ENCODE peak calls at places on chromosomes 4 and X, in five cellular contexts. G is SK-N-SH, F is HepG2, J is K562, E is GM12878. C is an unnamed sample. For H3K4me1, the result is how much of the 10 kb centered on the place peaks cover.

GRCh38 chrX:154321152-154321551 is 25.6 kb downstream of the TKTL1 start:
- DNase-seq in G (no peak), F (no peak), J (no peak), E (no peak), C (no peak)

GRCh38 chrX:133726211-133726630 is 259.2 kb downstream of the GPC3 start:
- DNase-seq in G (no peak), F (peak), J (no peak), E (no peak), C (peak)

GRCh38 chrX:32448320-32448719 is 763.0 kb downstream of the DMD start:
- DNase-seq in G (no peak), F (peak), J (no peak), E (peak), C (no peak)

GRCh38 chr4:181528570-181529184 is 714.5 kb upstream of the TENM3 start:
- DNase-seq in G (peak), F (peak), J (peak), E (peak), C (peak)

GRCh38 chrX:120308959-120309872 is 2.0 kb downstream of the TMEM255A start:
- DNase-seq in G (peak), F (peak), J (no peak), E (peak), C (peak)

GRCh38 chr4:175540151-175540550 is 271.9 kb downstream of the GPM6A start:
- DNase-seq in G (no peak), F (no peak), J (no peak), E (no peak), C (peak)

GRCh38 chr4:105186701-105187158 is 40.1 kb downstream of the TET2 start:
- DNase-seq in G (no peak), F (no peak), J (no peak), E (no peak), C (no peak)

GRCh38 chr4:152166567-152166966 is 369.3 kb downstream of the FBXW7 start:
- DNase-seq in G (no peak), F (no peak), J (peak), E (no peak), C (no peak)

GRCh38 chr4:2578106-2578505 is 41.7 kb downstream of the FAM193A start:
- DNase-seq in G (no peak), F (no peak), J (no peak), E (no peak), C (no peak)

GRCh38 chrX:112877771-112878173 is 37.1 kb upstream of the AMOT start:
- DNase-seq in G (no peak), F (no peak), J (no peak), E (no peak), C (no peak)

GRCh38 chr4:19438228-19438627 is 813.5 kb upstream of the SLIT2 start:
- DNase-seq in G (no peak), F (no peak), J (no peak), E (no peak), C (no peak)

GRCh38 chr4:37628977-37629609 is 57.1 kb downstream of the RELL1 start:
- DNase-seq in G (no peak), F (no peak), J (peak), E (no peak), C (peak)

GRCh38 chr4:744212-744841 is 38.7 kb downstream of the PCGF3 start:
- DNase-seq in G (no peak), F (no peak), J (no peak), E (no peak), C (no peak)

GRCh38 chr4:24235609-24236008 is 345.8 kb upstream of the PPARGC1A start:
- DNase-seq in G (no peak), F (no peak), J (no peak), E (no peak), C (no peak)

GRCh38 chr4:73895201-73896177 is 26.3 kb downstream of the CXCL1 start:
- DNase-seq in G (no peak), F (no peak), J (no peak), E (no peak), C (no peak)

GRCh38 chr4:18389118-18389517 is 367.6 kb upstream of the LCORL start:
- DNase-seq in G (no peak), F (no peak), J (no peak), E (no peak), C (no peak)

GRCh38 chr4:41878170-41878941 is 56.9 kb upstream of the TMEM33 start:
- DNase-seq in G (peak), F (no peak), J (no peak), E (no peak), C (no peak)

GRCh38 chrX:1453951-1454785 is 1.5 kb upstream of the ASMTL start:
- DNase-seq in G (peak), F (peak), J (peak), E (no peak), C (peak)

GRCh38 chrX:84187501-84188319 is at the start of gene RPS6KA6:
- DNase-seq in G (peak), F (no peak), J (no peak), E (no peak), C (no peak)

GRCh38 chr4:101850698-101851097 is 60.2 kb downstream of the BANK1 start:
- DNase-seq in G (no peak), F (no peak), J (no peak), E (no peak), C (no peak)

GRCh38 chr4:111537861-111538260 is 607.4 kb upstream of the FAM241A start:
- DNase-seq in G (no peak), F (no peak), J (no peak), E (no peak), C (no peak)

GRCh38 chr4:149045731-149046130 is 603.5 kb upstream of the NR3C2 start:
- DNase-seq in G (no peak), F (no peak), J (no peak), E (no peak), C (no peak)

GRCh38 chr4:153018716-153019115 is 82.6 kb downstream of the FHDC1 start:
- DNase-seq in G (no peak), F (no peak), J (no peak), E (no peak), C (no peak)

GRCh38 chr4:5101571-5101970 is 50.3 kb downstream of the STK32B start:
- DNase-seq in G (no peak), F (no peak), J (no peak), E (no peak), C (no peak)

GRCh38 chr4:108155373-108155772 is 13.4 kb downstream of the LEF1 start:
- DNase-seq in G (no peak), F (no peak), J (no peak), E (no peak), C (no peak)

GRCh38 chrX:131826572-131826971 is 196.5 kb upstream of the STK26 start:
- DNase-seq in G (no peak), F (no peak), J (no peak), E (no peak), C (no peak)

GRCh38 chr4:78121338-78121904 is 64.3 kb downstream of the FRAS1 start:
- DNase-seq in G (no peak), F (no peak), J (no peak), E (no peak), C (no peak)

GRCh38 chrX:121389976-121390709 is 342.7 kb downstream of the GLUD2 start:
- DNase-seq in G (no peak), F (peak), J (no peak), E (no peak), C (peak)

GRCh38 chrX:101655540-101655939 is 4.1 kb downstream of the ARMCX2 start:
- DNase-seq in G (no peak), F (no peak), J (no peak), E (no peak), C (no peak)

GRCh38 chrX:83771664-83772063 is 89.3 kb upstream of the CYLC1 start:
- DNase-seq in G (no peak), F (no peak), J (no peak), E (no peak), C (no peak)

GRCh38 chr4:66071911-66072310 is 401.6 kb upstream of the EPHA5 start:
- DNase-seq in G (no peak), F (no peak), J (no peak), E (no peak), C (no peak)

GRCh38 chrX:23524467-23524866 is 142.8 kb upstream of the PRDX4 start:
- DNase-seq in G (no peak), F (no peak), J (no peak), E (no peak), C (no peak)

GRCh38 chr4:74942918-74943253 is 10.0 kb downstream of the PARM1 start:
- DNase-seq in G (no peak), F (no peak), J (no peak), E (no peak), C (no peak)

GRCh38 chr4:24878256-24879016 is 34.4 kb downstream of the CCDC149 start:
- DNase-seq in G (no peak), F (no peak), J (no peak), E (no peak), C (no peak)

DNA sequence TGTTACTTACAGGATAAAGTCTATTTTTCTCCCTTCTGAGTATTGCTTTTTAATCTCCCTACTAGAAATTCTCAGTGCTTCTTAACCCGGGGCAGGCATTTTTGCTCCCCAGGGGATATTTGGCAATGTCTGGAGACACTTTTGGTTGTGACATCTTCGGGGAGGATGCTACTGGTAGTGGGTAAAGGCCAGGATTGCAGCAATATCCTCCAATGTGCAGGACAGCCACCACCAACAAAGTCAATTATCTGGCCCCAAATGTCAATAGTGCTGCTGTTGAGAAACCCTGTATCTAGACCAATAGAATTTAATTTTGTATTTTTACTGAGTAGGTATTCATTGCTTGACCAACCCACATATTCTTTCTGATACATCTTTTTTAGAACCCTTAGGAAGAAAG is 669.5 kb upstream of the MAGEB2 start:
- DNase-seq in G (no peak), F (no peak), J (no peak), E (no peak), C (no peak)
- TF ChIP-seq ZBTB33 in G (no peak), F (no peak), J (no peak), E (no peak), C (no peak)

DNA sequence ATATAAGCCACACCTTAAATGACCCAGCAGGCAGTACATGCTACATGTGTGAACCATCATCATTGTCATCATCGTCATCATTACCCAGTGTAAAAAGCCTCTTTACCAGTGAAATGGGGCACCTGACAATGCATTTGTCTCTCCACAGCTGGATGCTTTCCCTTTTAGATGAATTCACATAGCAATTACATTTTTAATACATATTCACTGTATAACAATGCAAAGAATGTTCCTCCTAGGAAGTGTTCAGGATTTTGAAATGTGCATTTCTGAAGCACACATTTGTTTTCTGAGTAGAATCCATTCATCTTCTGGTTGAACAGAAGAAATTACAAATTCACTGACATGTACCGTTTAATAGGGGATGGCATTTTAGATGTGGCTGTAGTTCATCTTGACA is 111.1 kb downstream of the SH3RF1 start:
- DNase-seq in G (no peak), F (no peak), J (no peak), E (no peak), C (no peak)
- H3K4me1 ChIP-seq in G (half or more), F (under half), J (under half), E (under half), C (under half)

DNA sequence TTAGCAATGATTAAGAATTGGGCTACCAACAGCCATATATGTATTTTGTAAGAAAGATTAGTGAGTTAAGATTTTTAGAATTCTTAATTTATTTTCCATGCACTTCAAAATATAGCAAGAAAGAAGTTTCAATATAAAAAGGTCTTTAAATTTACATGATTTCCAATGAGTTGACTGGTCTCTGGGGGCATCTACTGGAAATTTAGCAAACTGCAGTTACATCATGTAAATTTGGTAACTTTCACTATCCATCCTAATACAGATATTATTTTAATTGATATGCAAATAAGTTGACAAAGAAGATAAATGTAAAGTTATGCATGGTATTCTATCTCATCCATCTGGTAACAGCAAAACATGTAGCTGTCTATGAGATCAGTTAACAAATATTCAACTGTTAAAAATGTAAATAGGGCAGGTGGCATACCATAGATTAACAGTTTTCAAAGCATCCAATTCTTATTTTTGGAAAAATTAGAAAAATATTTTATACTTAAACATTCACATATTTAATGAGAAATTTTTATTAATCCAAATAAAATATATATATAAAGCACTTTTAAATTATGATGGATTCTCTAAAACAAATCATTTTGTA is 29.1 kb downstream of the TTC29 start:
- DNase-seq in G (peak), F (peak), J (peak), E (peak), C (peak)
- TF ChIP-seq ZBTB33 in G (no peak), F (no peak), J (no peak), E (no peak), C (no peak)

GRCh38 chrX:12962041-12962504 is 12.8 kb upstream of the TMSB4X start:
- DNase-seq in G (no peak), F (no peak), J (peak), E (no peak), C (no peak)

GRCh38 chrX:12961191-12961718 is 13.7 kb upstream of the TMSB4X start:
- DNase-seq in G (no peak), F (no peak), J (no peak), E (no peak), C (no peak)

GRCh38 chrX:12966151-12966550 is 8.8 kb upstream of the TMSB4X start:
- DNase-seq in G (no peak), F (no peak), J (no peak), E (no peak), C (no peak)

GRCh38 chrX:12967711-12968465 is 7.0 kb upstream of the TMSB4X start:
- DNase-seq in G (no peak), F (no peak), J (no peak), E (no peak), C (no peak)

GRCh38 chrX:12965390-12965940 is 9.4 kb upstream of the TMSB4X start:
- DNase-seq in G (no peak), F (no peak), J (peak), E (no peak), C (no peak)
- H3K4me1 ChIP-seq in G (under half), F (under half), J (under half), E (under half), C (under half)

GRCh38 chrX:51893931-51894696 is 691 bp downstream of the MAGED1 start:
- DNase-seq in G (peak), F (no peak), J (no peak), E (no peak), C (no peak)
- TF ChIP-seq ZBTB33 in G (no peak), F (no peak), J (no peak), E (no peak), C (no peak)

GRCh38 chr4:8115916-8116315 is 42.7 kb downstream of the ABLIM2 start:
- DNase-seq in G (no peak), F (no peak), J (no peak), E (no peak), C (no peak)
- H3K4me1 ChIP-seq in G (under half), F (under half), J (under half), E (under half), C (under half)

DNA sequence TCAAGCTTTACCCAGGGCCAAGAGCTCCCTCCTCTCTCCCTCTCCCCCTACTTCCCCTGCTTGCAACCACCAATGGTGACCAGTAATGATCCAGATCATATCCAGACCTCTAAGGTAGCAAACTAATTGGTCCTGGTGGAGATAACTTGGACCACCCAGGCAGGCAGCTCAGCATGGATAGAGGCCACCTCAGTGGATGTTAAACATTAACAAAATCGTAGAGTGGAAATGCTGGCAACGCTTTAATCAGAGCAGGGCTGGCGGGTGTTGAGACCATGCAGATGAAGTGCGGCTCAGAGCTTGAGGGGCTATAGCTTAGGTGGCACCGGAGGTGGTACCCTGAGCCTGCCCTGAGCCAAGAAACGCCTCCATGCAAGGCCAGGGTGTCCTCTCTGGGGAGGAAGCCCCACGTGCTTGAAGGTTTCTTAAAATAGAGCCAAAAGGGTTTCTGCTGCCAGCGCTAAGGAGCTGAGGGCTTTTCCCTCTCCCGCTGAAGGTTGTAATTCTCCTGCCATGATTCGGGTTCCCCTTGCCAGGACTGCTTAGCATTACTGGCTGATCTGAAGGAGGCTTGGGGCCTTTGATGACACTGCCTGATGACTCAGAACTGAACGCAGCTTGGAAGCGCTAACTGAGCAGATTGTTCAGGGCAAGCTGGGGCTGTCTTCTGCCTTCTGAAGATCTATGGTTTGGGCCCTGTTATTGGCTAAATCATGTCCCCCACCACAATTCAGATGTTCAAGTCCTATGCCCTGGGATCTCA is 177.8 kb upstream of the ATP6AP2 start:
- DNase-seq in G (no peak), F (no peak), J (peak), E (no peak), C (no peak)
- TF ChIP-seq ZBTB33 in G (no peak), F (no peak), J (no peak), E (no peak), C (no peak)

GRCh38 chr4:48043504-48043903 is 26.9 kb downstream of the NIPAL1 start:
- DNase-seq in G (no peak), F (no peak), J (no peak), E (no peak), C (no peak)

GRCh38 chr4:48046059-48046458 is 29.5 kb downstream of the NIPAL1 start:
- DNase-seq in G (no peak), F (no peak), J (no peak), E (no peak), C (no peak)

GRCh38 chr4:48041535-48042137 is 25.1 kb downstream of the NIPAL1 start:
- DNase-seq in G (no peak), F (no peak), J (no peak), E (no peak), C (no peak)

GRCh38 chr4:48044298-48044697 is 27.7 kb downstream of the NIPAL1 start:
- DNase-seq in G (no peak), F (no peak), J (no peak), E (no peak), C (no peak)

DNA sequence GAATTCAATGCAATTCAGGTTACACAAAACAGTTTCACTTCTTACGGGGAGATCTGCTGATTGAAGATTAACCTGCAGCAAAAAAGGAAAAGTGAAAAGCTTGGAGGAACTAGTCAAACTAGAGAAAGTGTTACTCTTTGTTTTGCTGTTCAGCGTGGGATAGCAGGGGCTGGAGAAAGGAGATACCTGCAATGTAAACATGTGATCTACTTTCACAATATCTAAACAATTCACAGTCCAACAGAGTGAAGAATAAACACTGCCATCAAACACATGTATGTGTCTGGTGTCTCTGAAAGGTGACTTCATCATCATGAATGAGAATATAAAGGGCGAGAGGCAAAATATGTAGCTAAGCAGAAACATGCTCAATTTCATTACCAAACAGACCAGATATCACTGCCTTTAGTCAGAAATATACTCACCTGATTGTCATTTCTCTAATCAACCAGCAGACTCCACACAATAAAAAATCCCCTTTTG is 26.4 kb downstream of the NIPAL1 start:
- DNase-seq in G (no peak), F (peak), J (no peak), E (no peak), C (no peak)
- H3K4me1 ChIP-seq in G (under half), F (half or more), J (under half), E (half or more), C (under half)

DNA sequence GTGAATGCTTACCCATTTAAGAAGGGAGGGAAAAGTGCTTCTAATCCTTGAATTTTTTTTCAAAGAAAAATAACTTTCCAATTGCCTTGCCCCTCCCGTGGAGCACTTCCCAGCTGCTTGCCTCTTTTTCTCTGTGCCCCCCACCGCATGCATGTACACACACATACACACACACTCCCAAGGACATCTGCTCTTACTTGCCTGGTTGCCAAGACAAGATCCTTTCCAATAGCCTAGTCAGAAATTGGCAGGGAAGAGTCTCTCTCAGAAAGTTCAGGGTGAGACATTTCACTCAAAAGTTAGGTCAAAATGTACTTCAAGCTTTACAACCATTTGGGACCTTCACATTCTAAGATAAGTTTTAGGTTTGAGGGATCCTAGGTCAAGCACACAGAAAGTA is 10.9 kb downstream of the HHIP start:
- DNase-seq in G (no peak), F (no peak), J (no peak), E (no peak), C (no peak)
- TF ChIP-seq ZBTB33 in G (no peak), F (no peak), J (no peak), E (no peak), C (no peak)

C was measured in HCT116.